ENCODE peak calls at places on chromosomes 13 and 19, in ten cellular contexts. X, Q, L, T, I, C, B, W, G and A are unnamed samples.

GRCh38 chr13:27425151-27425917 is 915 bp downstream of the GTF3A start:
- DNase-seq in C (no peak), X (no peak), Q (no peak), B (no peak), I (peak), W (no peak), L (no peak), G (no peak), T (no peak), A (no peak)

GRCh38 chr13:40438999-40439797 is 227.2 kb downstream of the FOXO1 start:
- DNase-seq in I (no peak), W (no peak), L (peak), B (no peak), C (peak), Q (peak), T (no peak), X (no peak), G (peak), A (no peak)

GRCh38 chr13:30895773-30896172 is 10.3 kb upstream of the MEDAG start:
- DNase-seq in T (no peak), L (peak), B (no peak), Q (peak), I (peak), G (peak), C (peak), W (no peak), X (no peak), A (no peak)

GRCh38 chr13:26300140-26300539 is 46.2 kb downstream of the CDK8 start:
- DNase-seq in W (no peak), C (peak), I (peak), X (no peak), T (no peak), B (no peak), G (no peak), Q (no peak), L (peak), A (no peak)

GRCh38 chr13:20263393-20264044 is 31.4 kb upstream of the GJB6 start:
- DNase-seq in T (no peak), L (no peak), Q (no peak), X (no peak), B (no peak), W (no peak), G (no peak), C (no peak), I (no peak), A (no peak)

GRCh38 chr19:3467437-3468198 is 12.7 kb downstream of the SMIM24 start:
- DNase-seq in I (no peak), C (no peak), Q (no peak), T (no peak), G (no peak), X (no peak), L (no peak), W (no peak), B (no peak), A (peak)

GRCh38 chr19:33740811-33741396 is 55.8 kb upstream of the KCTD15 start:
- DNase-seq in I (peak), C (peak), Q (no peak), L (peak), W (no peak), T (no peak), X (no peak), B (no peak), G (peak), A (no peak)

GRCh38 chr19:13095934-13096890 is 6.4 kb downstream of the LYL1 start:
- DNase-seq in G (no peak), Q (peak), L (no peak), I (no peak), X (peak), W (no peak), C (no peak), B (no peak), T (no peak), A (no peak)

GRCh38 chr13:114118763-114119123 is 13.7 kb downstream of the RASA3 start:
- DNase-seq in I (no peak), W (no peak), B (no peak), Q (peak), C (peak), X (peak), T (no peak), G (peak), L (peak), A (peak)

GRCh38 chr19:6737873-6738725 is 719 bp upstream of the GPR108 start:
- DNase-seq in B (no peak), C (peak), L (peak), G (peak), I (peak), W (peak), X (no peak), T (peak), Q (peak), A (peak)

GRCh38 chr19:49820125-49820524 is 2.0 kb downstream of the MED25 start:
- DNase-seq in Q (no peak), T (no peak), W (no peak), B (peak), X (no peak), L (peak), G (peak), I (no peak), C (peak), A (no peak)

GRCh38 chr13:50365683-50366391 is 350.6 kb downstream of the KCNRG start:
- DNase-seq in L (no peak), T (no peak), I (peak), G (peak), Q (no peak), X (no peak), B (peak), W (no peak), C (peak), A (no peak)

GRCh38 chr13:34322416-34323074 is 504.6 kb downstream of the RFC3 start:
- DNase-seq in G (peak), T (no peak), L (no peak), Q (no peak), W (no peak), X (no peak), B (no peak), I (no peak), C (no peak), A (no peak)

GRCh38 chr19:35620001-35620400 is 7.5 kb downstream of the HAUS5 start:
- DNase-seq in I (no peak), W (no peak), G (no peak), T (no peak), C (no peak), Q (no peak), B (no peak), L (no peak), X (peak), A (no peak)

GRCh38 chr19:42254850-42255765 is at the start of gene ERF:
- DNase-seq in B (peak), C (peak), T (peak), L (peak), I (peak), Q (peak), W (peak), G (peak), X (peak), A (peak)

GRCh38 chr13:35472308-35473008 is 4.0 kb downstream of the MAB21L1 start:
- DNase-seq in T (no peak), X (peak), G (no peak), L (no peak), Q (no peak), W (no peak), B (no peak), I (peak), C (no peak), A (no peak)

GRCh38 chr13:27621116-27621365 is 651 bp upstream of the POLR1D start:
- DNase-seq in W (no peak), Q (no peak), T (no peak), B (no peak), X (no peak), G (no peak), C (no peak), L (no peak), I (peak), A (no peak)

GRCh38 chr13:91962946-91963345 is 564.5 kb downstream of the GPC5 start:
- DNase-seq in L (no peak), I (no peak), B (no peak), X (no peak), T (no peak), Q (no peak), G (no peak), C (no peak), W (no peak), A (no peak)

GRCh38 chr13:27182844-27183497 is 11.4 kb upstream of the USP12 start:
- DNase-seq in W (no peak), Q (peak), G (peak), B (no peak), X (no peak), T (peak), C (peak), L (peak), I (peak), A (peak)

GRCh38 chr19:33405491-33406461 is 32.3 kb downstream of the CEBPG start:
- DNase-seq in B (no peak), Q (peak), T (no peak), G (peak), W (no peak), I (no peak), L (no peak), X (peak), C (no peak), A (peak)

GRCh38 chr13:68748038-68748437 is 1359.6 kb upstream of the ATXN8OS start:
- DNase-seq in I (no peak), Q (no peak), T (no peak), B (no peak), C (peak), X (no peak), W (no peak), L (no peak), G (no peak), A (no peak)

GRCh38 chr13:105847532-105848295 is 687.7 kb downstream of the EFNB2 start:
- DNase-seq in L (peak), I (no peak), C (peak), G (no peak), X (peak), B (no peak), Q (no peak), W (no peak), T (no peak), A (no peak)

GRCh38 chr13:100334209-100334608 is 245.3 kb downstream of the PCCA start:
- DNase-seq in L (no peak), X (no peak), Q (no peak), G (no peak), C (no peak), B (no peak), T (no peak), W (no peak), I (no peak), A (no peak)

GRCh38 chr13:112968380-112968909 is 569 bp upstream of the MCF2L start:
- DNase-seq in Q (no peak), W (peak), I (no peak), X (peak), C (no peak), L (no peak), B (peak), T (peak), G (peak), A (peak)

GRCh38 chr19:30684613-30685012 is 312.4 kb downstream of the ZNF536 start:
- DNase-seq in I (no peak), B (no peak), L (no peak), T (no peak), C (no peak), Q (no peak), G (no peak), X (no peak), W (no peak), A (no peak)

GRCh38 chr13:110138009-110138699 is 168.8 kb downstream of the COL4A1 start:
- DNase-seq in X (peak), W (peak), I (peak), Q (peak), G (peak), B (peak), T (no peak), C (peak), L (peak), A (peak)

GRCh38 chr13:96091164-96091931 is 1.4 kb downstream of the HS6ST3 start:
- DNase-seq in X (peak), T (no peak), B (no peak), G (peak), I (no peak), C (peak), L (peak), Q (peak), W (no peak), A (peak)

GRCh38 chr13:83295684-83296083 is 586.6 kb downstream of the SLITRK1 start:
- DNase-seq in C (no peak), B (no peak), I (no peak), T (no peak), L (no peak), W (no peak), Q (no peak), X (no peak), G (no peak), A (no peak)

GRCh38 chr19:44476559-44477408 is 23.5 kb downstream of the ZNF180 start:
- DNase-seq in L (peak), W (no peak), C (peak), B (no peak), T (no peak), X (no peak), I (peak), Q (no peak), G (no peak), A (no peak)

GRCh38 chr13:102869948-102870676 is 24.3 kb downstream of the ERCC5 start:
- DNase-seq in L (no peak), B (no peak), G (no peak), Q (no peak), W (no peak), I (no peak), X (no peak), C (no peak), T (no peak), A (no peak)

GRCh38 chr13:27327633-27328032 is 57.0 kb downstream of the RASL11A start:
- DNase-seq in T (no peak), B (no peak), G (no peak), Q (no peak), I (no peak), C (no peak), X (no peak), L (no peak), W (no peak), A (no peak)

GRCh38 chr19:53333071-53333465 is 481 bp upstream of the ZNF845 start:
- DNase-seq in X (peak), B (no peak), I (no peak), C (no peak), Q (peak), G (peak), T (no peak), L (no peak), W (no peak), A (peak)

GRCh38 chr13:104782741-104783140 is 1716.5 kb upstream of the SLC10A2 start:
- DNase-seq in C (no peak), Q (no peak), T (no peak), X (no peak), G (no peak), I (no peak), B (no peak), L (no peak), W (no peak), A (no peak)

GRCh38 chr19:44845286-44845611 is 848 bp upstream of the NECTIN2 start:
- DNase-seq in B (no peak), C (no peak), T (no peak), W (no peak), Q (peak), L (no peak), I (no peak), G (no peak), X (no peak), A (peak)